ENCODE peak calls at places on chromosome 14, in seven cellular contexts. D is neural progenitor cell, K is K562, P is astrocyte, F is fibroblast of lung, H is PC-3, L is mammary epithelial cell. C is an unnamed sample.

GRCh38 chr14:100540926-100541620 is 46.1 kb downstream of the BEGAIN start:
- DNase-seq in D (no peak), F (no peak), L (no peak), H (no peak), P (no peak), K (no peak), C (no peak)

GRCh38 chr14:99575043-99576023 is 28.7 kb downstream of the CCDC85C start:
- DNase-seq in D (no peak), K (peak; percentile 28), H (peak; percentile 92), F (peak; percentile 53), P (peak; percentile 42), L (peak; percentile 26), C (no peak)

GRCh38 chr14:72906879-72907278 is 13.0 kb upstream of the DPF3 start:
- DNase-seq in K (peak; percentile 62), D (no peak), F (no peak), P (no peak), H (no peak), L (no peak), C (no peak)

GRCh38 chr14:23041729-23042128 is 283 bp upstream of the PSMB11 start:
- DNase-seq in L (no peak), K (no peak), F (no peak), H (peak; percentile 79), D (no peak), P (no peak), C (no peak)

GRCh38 chr14:99713972-99714371 is 29.9 kb downstream of the CYP46A1 start:
- DNase-seq in H (no peak), K (no peak), L (no peak), F (no peak), D (no peak), P (no peak), C (no peak)

GRCh38 chr14:20381341-20381740 is 32.0 kb downstream of the TEP1 start:
- DNase-seq in P (no peak), H (no peak), K (no peak), L (no peak), F (no peak), D (no peak), C (no peak)

GRCh38 chr14:73467800-73468199 is 9.5 kb upstream of the NUMB start:
- DNase-seq in H (no peak), L (no peak), F (no peak), K (peak; percentile 53), D (no peak), P (no peak), C (no peak)

GRCh38 chr14:49768301-49769121 is 558 bp downstream of the KLHDC2 start:
- DNase-seq in F (peak; percentile 77), D (peak; percentile 70), L (peak; percentile 74), P (peak; percentile 68), H (peak; percentile 54), K (peak; percentile 74), C (peak; percentile 54)

GRCh38 chr14:57364659-57365450 is 25.5 kb upstream of the NAA30 start:
- DNase-seq in P (no peak), L (no peak), K (no peak), H (no peak), F (no peak), D (peak; percentile 84), C (peak; percentile 58)

GRCh38 chr14:57833304-57833703 is 32.6 kb downstream of the SLC35F4 start:
- DNase-seq in F (peak; percentile 96), L (peak; percentile 97), K (no peak), H (peak; percentile 100), P (peak; percentile 94), D (no peak), C (no peak)

DNA sequence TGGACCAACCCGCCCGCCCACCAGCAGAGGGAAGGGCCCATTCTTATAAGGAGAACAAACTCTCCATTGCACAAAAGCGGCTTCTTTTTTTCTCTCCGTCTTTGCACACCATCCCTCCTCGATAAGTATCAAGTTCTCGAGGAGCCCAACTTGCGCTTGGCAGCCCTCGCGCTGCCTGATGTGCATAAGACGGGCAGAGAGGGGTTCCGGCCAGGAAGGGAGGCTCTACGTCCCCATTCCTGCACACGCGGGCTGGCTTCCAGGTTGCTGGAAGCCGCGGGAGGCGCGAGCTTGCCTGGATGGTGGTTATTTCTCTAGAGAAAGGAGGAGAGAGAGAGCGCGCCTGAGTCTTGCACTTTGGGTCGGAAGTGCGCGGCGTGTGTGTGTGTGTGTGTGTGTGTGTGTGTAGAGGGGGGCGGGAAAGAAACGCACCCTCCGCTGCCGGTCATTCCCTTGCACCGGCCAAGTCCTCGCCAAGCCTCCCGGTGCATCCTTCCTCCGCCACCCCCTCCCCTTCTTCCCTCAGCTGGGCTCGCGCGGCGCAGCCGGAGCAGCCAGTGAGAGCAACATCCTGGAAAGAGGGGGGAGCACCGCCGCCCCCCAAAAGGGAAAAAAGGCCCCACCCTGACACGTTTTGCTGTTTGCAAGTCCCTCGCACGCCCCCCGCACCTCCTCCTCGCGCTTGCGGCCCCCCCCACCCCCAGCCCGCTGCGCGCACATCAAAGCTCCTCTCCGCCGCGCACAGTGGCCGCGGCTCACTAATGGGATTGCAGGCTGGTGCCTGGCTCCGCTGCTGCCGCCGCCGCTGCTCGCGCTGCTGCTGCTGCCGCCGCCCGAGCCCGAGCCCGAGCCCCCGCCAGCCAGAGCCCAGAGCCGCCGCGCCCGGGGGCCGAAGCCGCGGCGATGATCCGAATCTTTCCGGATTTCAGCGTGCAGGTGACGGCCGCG is 4.5 kb upstream of the NPAS3 start:
- DNase-seq in H (peak; percentile 20), K (no peak), L (peak; percentile 17), F (peak; percentile 61), P (peak; percentile 47), D (peak; percentile 86), C (peak; percentile 64)
- H2AFZ ChIP-seq in H (peak overlapping the region; percentile 81), K (no peak overlapping the region), L (peak overlapping the region; percentile 38), F (no peak overlapping the region), P (peak overlapping the region; percentile 71), D (peak overlapping the region; percentile 95), C (no peak overlapping the region)

DNA sequence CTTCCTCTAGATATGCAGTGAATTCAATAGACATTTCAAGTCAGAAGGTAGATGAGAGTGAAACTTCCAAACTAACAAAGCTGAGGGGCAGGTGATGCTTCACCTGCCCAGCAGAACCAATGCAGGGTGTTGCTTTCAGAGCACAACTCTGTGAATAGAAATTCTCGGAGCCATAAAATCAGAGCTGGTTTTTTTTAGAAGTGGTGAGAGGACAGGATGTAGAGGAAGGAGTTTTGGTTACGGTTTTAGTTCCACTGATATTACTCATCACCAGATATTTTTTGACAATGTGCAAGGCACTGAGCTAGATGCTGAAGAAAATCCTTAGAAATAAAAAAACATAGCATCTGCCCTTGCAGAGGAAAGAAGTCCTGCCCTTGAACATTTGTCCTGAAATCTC is 62.2 kb downstream of the BMP4 start:
- DNase-seq in H (peak; percentile 71), D (no peak), F (peak; percentile 81), L (peak; percentile 50), K (no peak), P (peak; percentile 75), C (no peak)
- H2AFZ ChIP-seq in H (no peak overlapping the region), D (no peak overlapping the region), F (peak overlapping the region; percentile 15), L (no peak overlapping the region), K (no peak overlapping the region), P (no peak overlapping the region), C (no peak overlapping the region)

DNA sequence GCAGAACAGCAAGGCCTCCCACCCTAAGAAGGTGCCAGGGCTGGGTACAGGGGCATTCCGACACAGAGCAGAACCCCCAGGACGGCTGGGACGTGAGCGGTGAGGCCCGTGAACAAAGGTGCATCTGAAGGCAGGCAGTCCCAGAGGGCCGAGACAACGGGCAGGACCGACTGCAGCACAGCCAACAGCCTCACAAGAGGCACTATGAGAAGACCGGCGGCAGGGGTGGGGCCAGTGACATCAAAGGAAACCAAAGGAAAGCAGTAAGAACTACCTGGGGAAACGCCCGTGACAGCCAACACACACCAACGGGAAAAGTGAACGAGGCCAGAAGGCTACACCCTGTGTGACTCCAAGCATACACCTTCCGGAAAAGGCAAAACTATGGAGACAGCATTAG is 9.1 kb downstream of the BTBD6 start:
- DNase-seq in D (no peak), L (no peak), K (no peak), P (no peak), F (no peak), H (no peak), C (peak; percentile 27)
- H2AFZ ChIP-seq in D (no peak overlapping the region), L (no peak overlapping the region), K (no peak overlapping the region), P (no peak overlapping the region), F (no peak overlapping the region), H (no peak overlapping the region), C (no peak overlapping the region)

GRCh38 chr14:24127673-24128072 is 2.8 kb upstream of the FITM1 start:
- DNase-seq in K (no peak), H (no peak), D (no peak), P (no peak), L (no peak), F (no peak), C (no peak)

GRCh38 chr14:24122971-24123370 is 7.5 kb upstream of the FITM1 start:
- DNase-seq in P (no peak), F (no peak), D (no peak), H (no peak), K (no peak), L (no peak), C (no peak)

GRCh38 chr14:24119691-24120090 is 4.9 kb upstream of the NRL start:
- DNase-seq in D (no peak), P (no peak), H (no peak), L (no peak), K (no peak), F (no peak), C (no peak)

GRCh38 chr14:24121210-24121609 is 6.5 kb upstream of the NRL start:
- DNase-seq in P (no peak), D (no peak), F (no peak), L (no peak), K (no peak), H (no peak), C (no peak)

DNA sequence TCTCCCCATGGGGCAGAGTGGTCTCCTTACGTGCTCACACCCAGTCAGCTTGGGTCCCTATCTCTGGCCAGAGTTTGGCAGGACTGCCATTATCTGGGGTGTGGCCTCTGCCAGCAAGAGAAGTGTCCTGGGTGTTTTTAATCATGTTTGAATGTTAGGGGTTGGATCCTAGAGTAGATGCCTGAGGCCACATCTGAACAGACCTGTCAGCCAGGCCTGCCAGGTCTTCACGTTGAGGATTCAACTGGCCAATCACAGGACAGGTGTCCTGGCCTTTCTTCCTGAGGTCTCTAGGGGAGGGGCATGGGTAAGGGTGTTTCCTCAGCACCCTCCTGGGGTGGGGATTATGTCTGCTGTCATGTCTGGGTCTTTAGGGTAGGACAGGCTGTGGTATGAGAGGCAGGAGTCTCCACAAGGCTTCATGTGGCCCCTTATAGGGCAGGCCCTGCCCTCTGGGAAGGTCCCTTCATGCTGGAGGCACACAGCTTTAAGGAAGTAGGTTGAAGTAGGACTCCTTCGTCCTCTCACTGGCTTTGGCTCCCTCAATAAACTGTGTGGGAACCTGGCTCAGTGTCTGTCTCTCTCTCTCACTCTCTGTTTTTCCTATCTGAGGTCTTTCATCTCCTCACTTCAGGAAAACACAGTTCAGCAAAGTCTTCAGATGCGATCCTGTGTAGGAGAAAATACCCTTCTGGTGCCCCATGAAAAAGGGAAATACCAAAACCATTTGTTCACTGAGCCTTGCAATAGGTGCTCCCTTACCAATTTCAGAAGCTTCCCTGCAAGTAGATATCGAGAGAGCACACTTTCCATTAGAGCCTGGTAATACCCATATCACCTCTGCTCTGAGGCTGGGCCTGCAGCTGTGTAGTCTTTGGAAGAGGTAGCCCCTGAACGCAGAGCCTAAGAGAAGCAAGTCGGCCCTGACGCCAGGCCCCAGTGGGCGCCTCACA is 6.7 kb upstream of the FITM1 start:
- DNase-seq in K (no peak), H (no peak), L (no peak), F (no peak), P (no peak), D (no peak), C (no peak)
- H2AFZ ChIP-seq in K (no peak overlapping the region), H (no peak overlapping the region), L (no peak overlapping the region), F (no peak overlapping the region), P (no peak overlapping the region), D (no peak overlapping the region), C (no peak overlapping the region)

DNA sequence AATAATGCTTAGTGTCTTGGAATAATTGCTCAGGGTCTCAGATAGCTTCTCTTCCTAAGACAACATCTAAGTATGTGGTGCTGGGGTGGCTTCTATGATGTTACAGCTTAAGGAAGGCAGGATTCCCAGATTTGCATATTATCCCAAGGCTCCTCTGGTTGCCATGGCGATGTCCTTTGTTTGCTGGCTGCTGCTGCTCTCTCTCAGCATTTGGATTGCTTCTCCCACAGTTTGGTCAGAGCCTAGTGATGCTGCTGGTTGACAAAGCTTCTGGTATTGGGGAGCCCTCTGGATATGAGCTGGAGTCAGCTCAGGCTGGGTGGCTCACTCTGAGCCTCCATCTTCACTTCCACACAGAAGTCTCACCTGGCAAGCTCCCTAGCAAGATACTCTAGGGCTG is 56.4 kb upstream of the FBXO33 start:
- DNase-seq in H (no peak), K (no peak), P (no peak), F (peak; percentile 13), D (peak; percentile 94), L (no peak), C (peak; percentile 73)
- H2AFZ ChIP-seq in H (no peak overlapping the region), K (no peak overlapping the region), P (no peak overlapping the region), F (no peak overlapping the region), D (no peak overlapping the region), L (no peak overlapping the region), C (no peak overlapping the region)

C was measured in H9.